ENCODE peak calls at places on chromosomes 11 and 22, in ten cellular contexts. Y is Calu3; K is fibroblast of pulmonary artery; E is mesothelial cell of epicardium; H is activated T-cell treated with anti-CD3 and anti-CD28 coated beads for 1 hour; A is cardiac fibroblast; C is MV-4-11; B is NCI-H82; M is activated CD8-positive, alpha-beta memory T cell treated with anti-CD3 and anti-CD28 coated beads for 24 hours; P is AG04450. R is an unnamed sample.
A peak's percentile ranks its signal among the peaks of the same experiment; 100 is the strongest.

GRCh38 chr11:68904458-68904847 is 762 bp downstream of the IGHMBP2 start:
- DNase-seq in Y (peak; percentile 27), K (peak; percentile 14), E (no peak), H (peak; percentile 11), A (peak; percentile 11), C (no peak), B (no peak), M (no peak), P (no peak), R (no peak)

GRCh38 chr22:43827336-43827735 is 15.2 kb upstream of the EFCAB6 start:
- DNase-seq in Y (no peak), K (no peak), E (no peak), H (no peak), A (no peak), C (no peak), B (no peak), M (no peak), P (no peak), R (no peak)

GRCh38 chr22:48153726-48154125 is 1391.3 kb downstream of the TBC1D22A start:
- DNase-seq in Y (no peak), K (no peak), E (no peak), H (no peak), A (no peak), C (no peak), B (no peak), M (no peak), P (no peak), R (no peak)

GRCh38 chr11:58498464-58498863 is 9.4 kb downstream of the OR5B21 start:
- DNase-seq in Y (no peak), K (peak; percentile 6), E (no peak), H (no peak), A (no peak), C (peak; percentile 85), B (no peak), M (no peak), P (no peak), R (no peak)

GRCh38 chr11:47595029-47595428 is 818 bp upstream of the C1QTNF4 start:
- DNase-seq in Y (no peak), K (no peak), E (no peak), H (no peak), A (no peak), C (no peak), B (no peak), M (no peak), P (no peak), R (no peak)

GRCh38 chr11:45982656-45983470 is 60.4 kb downstream of the LARGE2 start:
- DNase-seq in Y (no peak), K (peak; percentile 92), E (peak; percentile 23), H (no peak), A (peak; percentile 82), C (no peak), B (peak; percentile 74), M (peak; percentile 64), P (peak; percentile 72), R (peak; percentile 75)

GRCh38 chr22:19177164-19178064 is 1.1 kb downstream of the SLC25A1 start:
- DNase-seq in Y (no peak), K (no peak), E (no peak), H (no peak), A (no peak), C (no peak), B (peak; percentile 56), M (no peak), P (no peak), R (no peak)

GRCh38 chr11:36014499-36014898 is 70.6 kb downstream of the LDLRAD3 start:
- DNase-seq in Y (no peak), K (no peak), E (no peak), H (no peak), A (no peak), C (peak; percentile 73), B (no peak), M (no peak), P (no peak), R (no peak)

GRCh38 chr22:46581580-46582244 is 38.5 kb upstream of the GRAMD4 start:
- DNase-seq in Y (no peak), K (no peak), E (no peak), H (no peak), A (no peak), C (no peak), B (no peak), M (no peak), P (no peak), R (no peak)

GRCh38 chr11:69000831-69001245 is 12.2 kb downstream of the MRGPRF start:
- DNase-seq in Y (peak; percentile 43), K (peak; percentile 85), E (no peak), H (no peak), A (peak; percentile 89), C (no peak), B (no peak), M (no peak), P (no peak), R (peak; percentile 90)

GRCh38 chr11:44780940-44781631 is 54.3 kb downstream of the TSPAN18 start:
- DNase-seq in Y (no peak), K (peak; percentile 74), E (no peak), H (no peak), A (peak; percentile 89), C (peak; percentile 62), B (no peak), M (no peak), P (no peak), R (peak; percentile 36)

GRCh38 chr22:29335656-29336055 is 20.2 kb upstream of the RASL10A start:
- DNase-seq in Y (no peak), K (no peak), E (no peak), H (no peak), A (no peak), C (no peak), B (no peak), M (no peak), P (no peak), R (no peak)

GRCh38 chr11:105673089-105673488 is 63.2 kb downstream of the GRIA4 start:
- DNase-seq in Y (peak; percentile 15), K (peak; percentile 75), E (peak; percentile 27), H (no peak), A (peak; percentile 59), C (peak; percentile 37), B (no peak), M (no peak), P (peak; percentile 34), R (peak; percentile 56)

GRCh38 chr22:47596176-47596690 is 833.8 kb downstream of the TBC1D22A start:
- DNase-seq in Y (no peak), K (no peak), E (no peak), H (no peak), A (no peak), C (no peak), B (no peak), M (peak; percentile 38), P (no peak), R (no peak)

GRCh38 chr22:48892571-48893287 is 934.9 kb downstream of the BRD1 start:
- DNase-seq in Y (no peak), K (no peak), E (no peak), H (no peak), A (no peak), C (no peak), B (no peak), M (peak; percentile 45), P (no peak), R (no peak)

GRCh38 chr11:64720167-64720566 is 2.8 kb downstream of the NRXN2 start:
- DNase-seq in Y (no peak), K (no peak), E (no peak), H (no peak), A (no peak), C (no peak), B (no peak), M (no peak), P (no peak), R (no peak)

GRCh38 chr22:17786435-17787158 is 12.3 kb upstream of the BID start:
- DNase-seq in Y (no peak), K (peak; percentile 31), E (no peak), H (no peak), A (peak; percentile 39), C (peak; percentile 25), B (no peak), M (no peak), P (no peak), R (peak; percentile 34)

GRCh38 chr22:48241658-48242057 is 1479.2 kb downstream of the TBC1D22A start:
- DNase-seq in Y (no peak), K (no peak), E (no peak), H (no peak), A (no peak), C (no peak), B (no peak), M (peak; percentile 51), P (no peak), R (no peak)

R was measured in fibroblast of lung.